ENCODE peak calls at places on chromosomes 1 and 21, in five cellular contexts. One of them, this sample, is unnamed.

GRCh38 chr1:186806477-186806876 is 22.3 kb upstream of the PLA2G4A start:
- DNase-seq in ovary: no peak
- DNase-seq in GM10248: no peak
- DNase-seq in nephron progenitor cell: peak
- DNase-seq in dorsolateral prefrontal cortex: no peak
- DNase-seq in this sample: peak

GRCh38 chr1:154772611-154773515 is 97.2 kb downstream of the KCNN3 start:
- DNase-seq in ovary: no peak
- DNase-seq in GM10248: no peak
- DNase-seq in nephron progenitor cell: no peak
- DNase-seq in dorsolateral prefrontal cortex: no peak
- DNase-seq in this sample: no peak

GRCh38 chr1:156220226-156220625 is 7.4 kb downstream of the PMF1 start:
- DNase-seq in ovary: no peak
- DNase-seq in GM10248: no peak
- DNase-seq in nephron progenitor cell: no peak
- DNase-seq in dorsolateral prefrontal cortex: no peak
- DNase-seq in this sample: no peak

GRCh38 chr1:68049941-68050878 is at the start of gene DIRAS3:
- DNase-seq in ovary: peak
- DNase-seq in GM10248: no peak
- DNase-seq in nephron progenitor cell: peak
- DNase-seq in dorsolateral prefrontal cortex: no peak
- DNase-seq in this sample: peak

GRCh38 chr1:101704895-101705294 is 291.8 kb downstream of the OLFM3 start:
- DNase-seq in ovary: no peak
- DNase-seq in GM10248: no peak
- DNase-seq in nephron progenitor cell: no peak
- DNase-seq in dorsolateral prefrontal cortex: no peak
- DNase-seq in this sample: no peak

GRCh38 chr1:66274634-66275033 is 259.3 kb upstream of the SGIP1 start:
- DNase-seq in ovary: no peak
- DNase-seq in GM10248: no peak
- DNase-seq in nephron progenitor cell: no peak
- DNase-seq in dorsolateral prefrontal cortex: no peak
- DNase-seq in this sample: peak

GRCh38 chr1:171913385-171913784 is 72.1 kb downstream of the DNM3 start:
- DNase-seq in ovary: no peak
- DNase-seq in GM10248: no peak
- DNase-seq in nephron progenitor cell: no peak
- DNase-seq in dorsolateral prefrontal cortex: no peak
- DNase-seq in this sample: peak

GRCh38 chr1:214842856-214843255 is 239.7 kb upstream of the KCNK2 start:
- DNase-seq in ovary: no peak
- DNase-seq in GM10248: no peak
- DNase-seq in nephron progenitor cell: no peak
- DNase-seq in dorsolateral prefrontal cortex: no peak
- DNase-seq in this sample: no peak

GRCh38 chr1:3504151-3504822 is 49.8 kb downstream of the ARHGEF16 start:
- DNase-seq in ovary: no peak
- DNase-seq in GM10248: no peak
- DNase-seq in nephron progenitor cell: no peak
- DNase-seq in dorsolateral prefrontal cortex: no peak
- DNase-seq in this sample: peak

GRCh38 chr1:111709986-111710385 is 29.2 kb downstream of the INKA2 start:
- DNase-seq in ovary: no peak
- DNase-seq in GM10248: no peak
- DNase-seq in nephron progenitor cell: no peak
- DNase-seq in dorsolateral prefrontal cortex: no peak
- DNase-seq in this sample: no peak

GRCh38 chr1:110616587-110616986 is 10.4 kb upstream of the KCNA2 start:
- DNase-seq in ovary: no peak
- DNase-seq in GM10248: no peak
- DNase-seq in nephron progenitor cell: no peak
- DNase-seq in dorsolateral prefrontal cortex: no peak
- DNase-seq in this sample: peak

GRCh38 chr1:22772054-22772453 is 61.4 kb downstream of the EPHB2 start:
- DNase-seq in ovary: no peak
- DNase-seq in GM10248: no peak
- DNase-seq in nephron progenitor cell: peak
- DNase-seq in dorsolateral prefrontal cortex: peak
- DNase-seq in this sample: no peak

GRCh38 chr1:187691439-187691838 is 862.7 kb downstream of the PLA2G4A start:
- DNase-seq in ovary: no peak
- DNase-seq in GM10248: no peak
- DNase-seq in nephron progenitor cell: no peak
- DNase-seq in dorsolateral prefrontal cortex: no peak
- DNase-seq in this sample: peak

GRCh38 chr1:206685256-206685748 is 597 bp downstream of the MAPKAPK2 start:
- DNase-seq in ovary: peak
- DNase-seq in GM10248: peak
- DNase-seq in nephron progenitor cell: peak
- DNase-seq in dorsolateral prefrontal cortex: no peak
- DNase-seq in this sample: peak

GRCh38 chr1:225044258-225044657 is 114.8 kb downstream of the DNAH14 start:
- DNase-seq in ovary: no peak
- DNase-seq in GM10248: no peak
- DNase-seq in nephron progenitor cell: no peak
- DNase-seq in dorsolateral prefrontal cortex: no peak
- DNase-seq in this sample: no peak

GRCh38 chr1:92923664-92924063 is 37.6 kb downstream of the DIPK1A start:
- DNase-seq in ovary: no peak
- DNase-seq in GM10248: no peak
- DNase-seq in nephron progenitor cell: no peak
- DNase-seq in dorsolateral prefrontal cortex: no peak
- DNase-seq in this sample: no peak

GRCh38 chr1:152191260-152191659 is 32.2 kb upstream of the RPTN start:
- DNase-seq in ovary: no peak
- DNase-seq in GM10248: no peak
- DNase-seq in nephron progenitor cell: no peak
- DNase-seq in dorsolateral prefrontal cortex: no peak
- DNase-seq in this sample: peak

GRCh38 chr1:152188673-152189591 is 29.9 kb upstream of the RPTN start:
- DNase-seq in ovary: peak
- DNase-seq in GM10248: peak
- DNase-seq in nephron progenitor cell: peak
- DNase-seq in dorsolateral prefrontal cortex: peak
- DNase-seq in this sample: peak

GRCh38 chr1:152191711-152192110 is 32.3 kb downstream of the HRNR start:
- DNase-seq in ovary: no peak
- DNase-seq in GM10248: no peak
- DNase-seq in nephron progenitor cell: no peak
- DNase-seq in dorsolateral prefrontal cortex: no peak
- DNase-seq in this sample: no peak

GRCh38 chr1:152190589-152190988 is 31.6 kb upstream of the RPTN start:
- DNase-seq in ovary: no peak
- DNase-seq in GM10248: no peak
- DNase-seq in nephron progenitor cell: no peak
- DNase-seq in dorsolateral prefrontal cortex: no peak
- DNase-seq in this sample: peak

DNA sequence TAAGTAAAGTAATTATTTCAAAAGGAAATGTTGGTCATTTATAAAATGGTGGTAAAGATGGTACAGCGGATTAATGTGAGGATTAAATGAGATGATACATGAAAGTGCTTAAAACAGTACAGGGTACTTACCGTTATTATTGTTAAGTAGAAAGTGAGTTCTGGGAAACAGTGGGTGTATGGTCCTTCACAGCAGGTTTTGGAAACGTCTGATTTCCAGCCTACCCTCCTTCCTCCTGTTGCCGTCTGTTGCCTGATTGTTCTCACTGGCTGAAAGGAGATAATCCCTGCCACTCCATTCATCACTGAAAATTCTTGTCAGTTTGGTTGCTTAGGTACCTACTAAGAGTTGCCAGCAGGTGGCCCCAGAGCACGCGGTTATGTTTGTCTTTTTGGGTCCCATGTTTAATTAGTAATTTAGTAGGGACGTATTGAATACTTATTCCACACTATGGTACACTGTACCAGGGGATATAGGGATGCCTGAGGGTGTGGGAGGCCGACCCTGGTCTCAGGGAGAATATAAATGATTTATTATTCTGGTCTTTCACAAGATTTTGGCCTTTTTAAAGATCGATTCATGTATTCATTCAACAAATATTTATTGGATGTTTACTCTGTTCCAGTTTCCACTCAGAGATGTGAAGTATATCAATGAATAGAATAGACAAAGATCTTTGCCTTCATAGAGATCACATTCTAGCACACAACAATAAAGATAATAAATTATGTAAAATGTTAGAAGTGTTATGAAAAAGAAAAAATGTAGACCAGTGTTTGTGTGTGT is 30.8 kb upstream of the RPTN start:
- DNase-seq in ovary: peak
- DNase-seq in GM10248: peak
- DNase-seq in nephron progenitor cell: peak
- DNase-seq in dorsolateral prefrontal cortex: peak
- DNase-seq in this sample: peak
- TF ChIP-seq CTCF in ovary: peak
- TF ChIP-seq CTCF in GM10248: peak
- TF ChIP-seq CTCF in nephron progenitor cell: no peak
- TF ChIP-seq CTCF in dorsolateral prefrontal cortex: peak
- TF ChIP-seq CTCF in this sample: peak

GRCh38 chr1:98048234-98048633 is 127.4 kb upstream of the DPYD start:
- DNase-seq in ovary: peak
- DNase-seq in GM10248: peak
- DNase-seq in nephron progenitor cell: peak
- DNase-seq in dorsolateral prefrontal cortex: peak
- DNase-seq in this sample: peak

GRCh38 chr1:98046031-98046641 is 125.3 kb upstream of the DPYD start:
- DNase-seq in ovary: no peak
- DNase-seq in GM10248: no peak
- DNase-seq in nephron progenitor cell: peak
- DNase-seq in dorsolateral prefrontal cortex: peak
- DNase-seq in this sample: peak

GRCh38 chr1:98044071-98044697 is 123.3 kb upstream of the DPYD start:
- DNase-seq in ovary: no peak
- DNase-seq in GM10248: no peak
- DNase-seq in nephron progenitor cell: no peak
- DNase-seq in dorsolateral prefrontal cortex: no peak
- DNase-seq in this sample: no peak

GRCh38 chr1:98044766-98045165 is 123.9 kb upstream of the DPYD start:
- DNase-seq in ovary: no peak
- DNase-seq in GM10248: no peak
- DNase-seq in nephron progenitor cell: peak
- DNase-seq in dorsolateral prefrontal cortex: peak
- DNase-seq in this sample: peak

DNA sequence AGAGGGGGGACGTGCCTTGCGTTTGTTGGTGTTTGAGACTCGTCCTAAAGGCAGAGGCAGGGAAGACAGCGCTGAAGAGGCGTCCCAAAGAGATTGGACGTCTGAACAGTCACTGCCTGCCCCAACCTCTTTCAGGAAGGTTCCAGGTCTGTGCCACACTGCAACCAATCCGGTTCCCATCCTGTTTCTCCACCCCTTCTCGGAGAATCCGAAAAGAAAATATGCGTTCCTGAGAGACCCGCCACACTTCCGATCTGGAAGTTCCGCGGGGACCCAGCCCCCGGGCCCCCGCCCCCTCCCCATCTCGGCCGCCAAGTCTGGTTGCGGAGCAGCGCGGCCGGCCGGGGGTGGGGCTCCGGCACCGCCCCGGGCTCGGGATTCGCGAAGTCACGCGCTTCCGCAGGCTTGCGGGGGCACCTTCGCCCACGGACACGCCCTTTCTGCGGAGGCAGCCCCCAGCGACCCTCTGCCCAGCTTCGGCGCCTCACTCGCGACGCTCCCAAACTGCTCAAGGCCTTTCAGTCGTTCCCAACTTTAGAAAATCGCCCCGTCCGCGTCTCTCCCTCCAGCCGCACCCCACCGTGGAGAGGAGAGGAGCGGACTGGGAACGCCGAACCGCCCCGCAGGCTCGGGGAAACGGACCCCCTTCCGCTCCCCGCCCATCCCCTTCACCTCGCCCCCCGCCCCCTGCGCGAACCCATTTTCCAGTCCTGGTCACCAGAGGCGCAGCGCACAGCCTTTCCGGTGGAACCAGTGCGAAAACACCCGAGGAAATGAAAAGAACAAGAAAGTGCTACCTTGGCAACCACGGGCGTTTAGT is 124.6 kb upstream of the DPYD start:
- DNase-seq in ovary: peak
- DNase-seq in GM10248: no peak
- DNase-seq in nephron progenitor cell: peak
- DNase-seq in dorsolateral prefrontal cortex: peak
- DNase-seq in this sample: peak
- TF ChIP-seq CTCF in ovary: no peak
- TF ChIP-seq CTCF in GM10248: no peak
- TF ChIP-seq CTCF in nephron progenitor cell: no peak
- TF ChIP-seq CTCF in dorsolateral prefrontal cortex: no peak
- TF ChIP-seq CTCF in this sample: no peak

GRCh38 chr1:153727463-153728304 is at the start of gene INTS3:
- DNase-seq in ovary: peak
- DNase-seq in GM10248: peak
- DNase-seq in nephron progenitor cell: peak
- DNase-seq in dorsolateral prefrontal cortex: peak
- DNase-seq in this sample: peak
- TF ChIP-seq CTCF in ovary: no peak
- TF ChIP-seq CTCF in GM10248: no peak
- TF ChIP-seq CTCF in nephron progenitor cell: no peak
- TF ChIP-seq CTCF in dorsolateral prefrontal cortex: no peak
- TF ChIP-seq CTCF in this sample: no peak

DNA sequence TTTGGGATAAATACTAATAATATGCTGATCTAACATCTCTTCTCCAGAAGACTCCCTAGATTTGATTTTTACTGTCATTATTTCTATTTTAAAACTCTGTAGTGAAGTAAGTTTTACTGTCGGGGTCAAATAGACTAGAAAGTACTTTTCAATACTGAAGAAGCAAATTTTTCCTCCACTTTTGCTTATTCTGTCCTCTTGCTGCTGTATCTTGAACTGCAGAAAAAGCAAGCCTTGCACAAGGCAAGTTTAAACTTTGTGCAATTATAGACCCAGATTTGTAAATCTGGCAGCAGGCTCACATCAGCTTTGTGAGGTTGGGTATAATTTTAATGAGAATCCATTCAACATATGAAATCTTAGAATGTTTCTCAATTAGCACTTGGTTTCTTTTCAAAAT is 151.1 kb upstream of the ETS2 start:
- DNase-seq in ovary: no peak
- DNase-seq in GM10248: no peak
- DNase-seq in nephron progenitor cell: no peak
- DNase-seq in dorsolateral prefrontal cortex: no peak
- DNase-seq in this sample: no peak
- TF ChIP-seq CTCF in ovary: no peak
- TF ChIP-seq CTCF in GM10248: no peak
- TF ChIP-seq CTCF in nephron progenitor cell: no peak
- TF ChIP-seq CTCF in dorsolateral prefrontal cortex: no peak
- TF ChIP-seq CTCF in this sample: no peak

This sample was measured in epithelial cell of esophagus.